ENCODE peak calls at places on chromosomes 3 and 15, in six cellular contexts. E is brain microvascular endothelial cell; X is cardiac muscle cell; W is right lobe of liver; K is IMR-90; G is CD8-positive, alpha-beta T cell. R is an unnamed sample.

GRCh38 chr3:72722930-72723726 is 125.1 kb downstream of the SHQ1 start:
- DNase-seq in E (peak; percentile 49), X (no peak), W (no peak), K (peak; percentile 73), G (no peak), R (no peak)

GRCh38 chr3:127684871-127685707 is 12.3 kb downstream of the ABTB1 start:
- DNase-seq in E (no peak), X (no peak), W (peak; percentile 18), K (no peak), G (no peak), R (no peak)

GRCh38 chr3:60703956-60704736 is 547.1 kb downstream of the FHIT start:
- DNase-seq in E (peak; percentile 13), X (no peak), W (no peak), K (peak; percentile 66), G (no peak), R (no peak)

GRCh38 chr3:99638244-99638948 is at the start of gene COL8A1:
- DNase-seq in E (peak; percentile 88), X (peak; percentile 60), W (peak; percentile 21), K (peak; percentile 77), G (no peak), R (no peak)

GRCh38 chr3:197802505-197803459 is 11.7 kb downstream of the LRCH3 start:
- DNase-seq in E (no peak), X (no peak), W (no peak), K (no peak), G (no peak), R (no peak)

GRCh38 chr3:100993309-100993708 is at the start of gene ABI3BP:
- DNase-seq in E (peak; percentile 81), X (peak; percentile 23), W (peak; percentile 48), K (peak; percentile 89), G (no peak), R (no peak)

GRCh38 chr3:133512416-133513089 is 60.9 kb upstream of the CDV3 start:
- DNase-seq in E (no peak), X (no peak), W (no peak), K (no peak), G (no peak), R (no peak)

GRCh38 chr15:98705070-98705469 is 56.7 kb downstream of the IGF1R start:
- DNase-seq in E (no peak), X (no peak), W (no peak), K (no peak), G (no peak), R (no peak)

GRCh38 chr3:36812240-36812639 is 47.9 kb upstream of the DCLK3 start:
- DNase-seq in E (no peak), X (no peak), W (no peak), K (no peak), G (no peak), R (no peak)

GRCh38 chr3:98574157-98574556 is 19.3 kb downstream of the CPOX start:
- DNase-seq in E (no peak), X (no peak), W (no peak), K (no peak), G (no peak), R (no peak)

GRCh38 chr3:57007513-57008415 is 52.7 kb upstream of the SPATA12 start:
- DNase-seq in E (peak; percentile 82), X (no peak), W (peak; percentile 29), K (peak; percentile 85), G (no peak), R (no peak)
- H3K4me3 ChIP-seq in E (no peak overlapping the region), X (no peak overlapping the region), W (no peak overlapping the region), K (no peak overlapping the region), G (no peak overlapping the region), R (peak overlapping the region; percentile 19)

DNA sequence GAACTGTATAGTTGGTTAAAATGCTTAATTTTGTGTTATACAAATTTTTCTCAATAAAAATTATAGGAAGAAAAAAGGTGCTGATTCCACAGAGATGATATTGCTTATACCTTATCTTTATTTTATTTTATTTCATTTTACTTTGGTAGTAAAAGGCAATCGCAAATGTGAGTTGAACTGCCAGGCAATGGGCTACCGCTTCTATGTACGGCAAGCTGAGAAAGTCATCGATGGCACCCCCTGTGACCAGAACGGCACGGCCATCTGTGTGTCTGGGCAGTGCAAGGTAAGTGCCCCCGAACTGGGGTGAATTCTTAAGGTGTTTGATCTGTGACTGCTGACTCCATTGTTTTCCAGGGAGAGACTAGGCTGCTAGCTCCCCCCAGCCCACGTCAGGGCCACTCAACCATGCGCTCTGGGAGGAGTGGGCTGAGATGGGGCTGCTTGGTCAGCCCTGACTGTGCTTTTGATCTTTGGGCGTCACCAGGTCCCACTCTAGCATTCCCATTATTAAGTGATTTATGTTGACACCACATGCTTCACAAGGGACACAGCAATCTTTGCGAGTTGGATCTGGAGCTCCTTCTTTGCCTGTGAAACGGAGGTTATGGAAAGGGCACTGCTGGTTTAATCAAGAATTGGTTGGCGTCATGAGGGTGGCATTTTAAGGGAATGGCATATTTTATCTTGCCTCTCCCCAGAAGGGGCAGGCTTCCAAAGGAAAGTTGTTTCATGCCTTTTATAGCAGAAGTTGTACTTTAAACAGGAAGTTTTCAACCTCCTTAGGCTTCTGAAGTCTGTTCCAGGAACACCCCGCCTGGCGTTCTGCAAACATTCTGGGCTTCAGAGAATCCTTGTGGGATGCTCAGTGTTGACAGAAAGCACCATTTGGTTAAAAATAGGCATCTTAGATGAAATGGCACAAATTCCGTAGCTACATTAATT is 296.5 kb downstream of the THSD4 start:
- DNase-seq in E (peak; percentile 30), X (peak; percentile 7), W (no peak), K (peak; percentile 52), G (no peak), R (peak; percentile 58)
- TF ChIP-seq CTCF in E (peak; percentile 38), X (no peak), W (no peak), K (peak; percentile 28), G (no peak), R (peak; percentile 48)

DNA sequence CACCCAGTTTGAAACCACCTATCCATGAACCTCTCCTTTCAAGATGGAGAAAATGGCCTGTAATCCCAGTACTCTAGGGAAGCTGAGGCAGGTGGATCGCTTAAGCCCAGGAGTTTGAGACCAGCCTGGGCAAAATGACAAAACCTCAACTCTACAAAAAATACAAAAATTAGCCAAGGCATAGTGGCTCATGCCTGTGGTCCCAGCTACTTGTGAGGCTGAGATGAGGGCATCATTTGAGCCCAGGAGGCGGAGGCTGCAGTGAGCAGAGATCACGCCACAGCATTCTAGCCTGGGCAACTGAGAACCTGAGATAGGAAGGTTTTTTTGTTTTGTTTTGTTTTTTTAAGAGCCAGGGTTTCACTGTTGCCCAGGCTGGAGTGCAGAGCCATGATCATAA is 5.4 kb downstream of the TKT start:
- DNase-seq in E (no peak), X (no peak), W (no peak), K (no peak), G (no peak), R (no peak)
- H3K4me3 ChIP-seq in E (no peak overlapping the region), X (no peak overlapping the region), W (no peak overlapping the region), K (no peak overlapping the region), G (no peak overlapping the region), R (no peak overlapping the region)

DNA sequence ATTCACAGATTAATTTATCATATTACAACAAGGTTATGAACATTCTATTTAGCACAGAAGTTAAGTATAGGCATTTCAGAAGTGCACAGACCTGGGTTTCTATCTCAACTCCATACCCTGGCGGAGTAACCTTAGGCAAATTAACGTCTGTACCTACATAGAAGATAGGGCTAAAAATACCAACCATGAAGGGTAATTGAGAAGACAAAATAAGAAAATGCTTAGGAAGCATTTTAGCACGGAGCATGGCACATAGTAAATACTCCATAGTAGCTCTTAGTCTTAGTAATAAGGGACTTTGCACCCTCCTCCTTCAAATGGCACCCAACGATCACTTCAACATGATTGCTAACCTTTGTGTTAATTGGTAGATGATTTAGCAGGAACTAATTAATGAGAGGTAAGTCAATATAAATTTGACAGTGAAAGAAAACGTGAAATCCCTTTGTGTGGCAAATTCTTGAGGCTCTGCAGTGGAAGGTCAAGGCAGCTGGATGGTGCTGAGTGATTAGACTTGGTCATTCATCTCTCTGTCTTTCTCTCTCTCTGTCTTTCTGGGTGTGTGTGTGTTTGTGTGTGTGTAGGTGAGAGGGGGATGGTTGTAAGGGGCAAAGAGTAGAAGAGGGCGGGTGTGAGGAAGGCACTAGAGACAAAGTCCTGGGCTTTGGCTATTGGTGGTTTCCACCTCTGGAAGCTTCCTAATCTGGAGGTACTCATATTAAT is 131.1 kb upstream of the PHLDB2 start:
- DNase-seq in E (no peak), X (no peak), W (no peak), K (no peak), G (no peak), R (no peak)
- TF ChIP-seq CTCF in E (no peak), X (no peak), W (no peak), K (no peak), G (no peak), R (peak; percentile 36)

GRCh38 chr3:122233109-122233952 is 49.9 kb downstream of the CASR start:
- DNase-seq in E (no peak), X (no peak), W (peak; percentile 18), K (no peak), G (no peak), R (no peak)
- H3K4me3 ChIP-seq in E (no peak overlapping the region), X (no peak overlapping the region), W (no peak overlapping the region), K (no peak overlapping the region), G (no peak overlapping the region), R (no peak overlapping the region)

DNA sequence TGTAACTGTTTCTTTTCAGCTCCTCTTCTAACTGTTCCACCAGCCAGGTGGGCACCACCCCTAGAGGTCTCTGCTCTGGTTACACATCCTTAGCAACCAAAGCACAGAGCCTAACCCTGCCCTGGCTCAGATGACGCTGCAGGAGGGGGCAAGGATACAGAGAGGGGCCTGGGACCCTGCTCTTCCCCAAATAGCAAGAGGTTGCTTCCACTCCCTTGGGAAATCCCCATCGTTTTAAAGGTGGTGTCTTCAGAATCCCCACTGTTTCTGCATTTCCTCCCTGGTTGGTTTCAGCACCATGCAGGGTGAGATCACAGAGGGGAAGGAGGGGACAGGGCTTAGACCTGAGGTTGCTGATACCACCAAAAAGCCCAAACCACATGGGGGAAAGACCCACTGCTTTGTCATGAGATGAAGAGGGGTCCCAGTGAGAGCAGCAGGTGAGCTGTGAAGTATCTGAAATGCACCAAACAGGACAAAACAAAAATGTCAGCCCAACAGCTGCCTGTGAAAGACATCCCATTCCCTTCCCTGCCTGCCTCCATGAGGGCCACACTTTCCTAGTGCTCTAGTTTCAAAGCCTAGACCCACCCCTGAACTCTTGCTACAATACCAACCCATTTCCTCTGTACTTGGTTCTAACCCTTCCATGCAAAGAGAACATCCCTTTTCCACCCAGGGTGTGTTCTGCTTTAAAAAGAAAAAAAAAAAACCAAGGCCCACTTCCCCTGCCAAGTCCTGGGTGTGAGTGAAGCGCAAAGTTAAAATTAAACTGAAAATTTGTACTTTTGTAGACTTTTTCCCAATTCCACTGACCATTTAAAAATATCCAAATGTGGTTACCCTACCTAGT is 29.0 kb downstream of the ANP32A start:
- DNase-seq in E (no peak), X (no peak), W (no peak), K (no peak), G (peak; percentile 18), R (no peak)
- TF ChIP-seq CTCF in E (no peak), X (no peak), W (no peak), K (no peak), G (no peak), R (no peak)

DNA sequence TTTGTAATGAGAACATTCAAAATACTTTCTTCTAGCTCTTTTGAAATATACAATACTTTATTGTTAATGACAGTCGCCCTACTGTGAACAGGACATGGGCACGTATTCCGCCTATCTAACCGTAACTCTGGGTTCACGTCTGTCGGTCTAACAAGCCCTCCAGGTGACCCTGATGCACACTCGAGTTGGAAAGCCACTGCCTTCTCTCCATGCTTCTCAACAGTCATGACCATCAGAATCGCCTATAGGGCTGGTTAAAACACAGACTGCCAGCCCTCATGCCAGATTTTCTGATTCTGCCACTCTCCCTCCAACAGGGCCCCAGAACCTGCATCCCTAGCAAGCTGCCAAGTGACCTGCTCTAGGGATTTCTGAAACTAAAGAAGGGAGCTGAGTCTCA is 140.2 kb downstream of the FOXP1 start:
- DNase-seq in E (no peak), X (no peak), W (no peak), K (no peak), G (no peak), R (no peak)
- H3K4me3 ChIP-seq in E (no peak overlapping the region), X (no peak overlapping the region), W (no peak overlapping the region), K (no peak overlapping the region), G (peak overlapping the region; percentile 6), R (no peak overlapping the region)

GRCh38 chr3:146026547-146026946 is 134.4 kb downstream of the PLOD2 start:
- DNase-seq in E (no peak), X (no peak), W (no peak), K (no peak), G (no peak), R (no peak)
- TF ChIP-seq CTCF in E (no peak), X (no peak), W (no peak), K (no peak), G (no peak), R (no peak)